ENCODE peak calls at places on chromosomes 2 and 18, in ten cellular contexts. W is fibroblast of mammary gland, U is breast epithelium, B is ovary, L is uterus, Z is heart right ventricle, A is endothelial cell, R is HCT116, T is hepatocyte, E is Caco-2. F is an unnamed sample.
A peak's percentile ranks its signal among the peaks of the same experiment; 100 is the strongest.

GRCh38 chr2:58720770-58721697 is 479.9 kb upstream of the FANCL start:
- DNase-seq in A (no peak), E (no peak), T (no peak), B (no peak), L (no peak), U (no peak), W (no peak), R (no peak), Z (no peak), F (no peak)

GRCh38 chr2:28451793-28452533 is 43.9 kb upstream of the PLB1 start:
- DNase-seq in U (no peak), Z (no peak), T (no peak), A (no peak), R (no peak), W (no peak), B (no peak), L (no peak), E (peak; percentile 26), F (no peak)

GRCh38 chr18:5060543-5060942 is 136.5 kb downstream of the AKAIN1 start:
- DNase-seq in U (no peak), B (no peak), E (no peak), Z (no peak), L (no peak), R (no peak), T (no peak), A (no peak), W (no peak), F (no peak)

GRCh38 chr2:39996653-39997080 is 217.6 kb upstream of the THUMPD2 start:
- DNase-seq in R (peak; percentile 68), U (no peak), L (no peak), B (no peak), E (no peak), W (peak; percentile 84), A (no peak), Z (no peak), T (peak; percentile 7), F (no peak)

GRCh38 chr2:186697536-186697935 is 3.7 kb downstream of the FAM171B start:
- DNase-seq in R (no peak), L (no peak), W (peak; percentile 52), A (no peak), Z (no peak), U (no peak), E (no peak), B (no peak), T (no peak), F (no peak)

GRCh38 chr2:17148298-17149228 is 369.7 kb downstream of the RAD51AP2 start:
- DNase-seq in Z (no peak), T (peak; percentile 44), B (no peak), U (no peak), A (peak; percentile 40), L (no peak), W (peak; percentile 2), E (peak; percentile 36), R (peak; percentile 8), F (no peak)

GRCh38 chr2:175568109-175568730 is 386.7 kb upstream of the ATP5MC3 start:
- DNase-seq in R (no peak), E (no peak), Z (no peak), A (no peak), T (no peak), U (no peak), L (no peak), W (no peak), B (no peak), F (no peak)

GRCh38 chr18:31942301-31942998 is 478 bp downstream of the TRAPPC8 start:
- DNase-seq in R (no peak), A (peak; percentile 44), B (no peak), Z (peak; percentile 25), E (peak; percentile 26), U (no peak), T (peak; percentile 72), L (peak; percentile 19), W (peak; percentile 63), F (peak; percentile 65)

GRCh38 chr2:141947715-141948114 is 183.1 kb downstream of the LRP1B start:
- DNase-seq in L (no peak), B (no peak), U (no peak), R (no peak), E (no peak), T (no peak), A (no peak), W (no peak), Z (no peak), F (no peak)

GRCh38 chr2:141941224-141941714 is 189.5 kb downstream of the LRP1B start:
- DNase-seq in W (no peak), L (no peak), E (no peak), U (no peak), T (no peak), B (no peak), R (no peak), Z (no peak), A (no peak), F (no peak)

GRCh38 chr2:141940709-141941108 is 190.1 kb downstream of the LRP1B start:
- DNase-seq in E (no peak), W (no peak), B (no peak), R (no peak), Z (no peak), T (no peak), U (no peak), A (no peak), L (no peak), F (no peak)

GRCh38 chr2:141946016-141946415 is 184.8 kb downstream of the LRP1B start:
- DNase-seq in Z (no peak), A (no peak), W (no peak), T (no peak), E (no peak), U (no peak), R (no peak), B (no peak), L (no peak), F (no peak)

DNA sequence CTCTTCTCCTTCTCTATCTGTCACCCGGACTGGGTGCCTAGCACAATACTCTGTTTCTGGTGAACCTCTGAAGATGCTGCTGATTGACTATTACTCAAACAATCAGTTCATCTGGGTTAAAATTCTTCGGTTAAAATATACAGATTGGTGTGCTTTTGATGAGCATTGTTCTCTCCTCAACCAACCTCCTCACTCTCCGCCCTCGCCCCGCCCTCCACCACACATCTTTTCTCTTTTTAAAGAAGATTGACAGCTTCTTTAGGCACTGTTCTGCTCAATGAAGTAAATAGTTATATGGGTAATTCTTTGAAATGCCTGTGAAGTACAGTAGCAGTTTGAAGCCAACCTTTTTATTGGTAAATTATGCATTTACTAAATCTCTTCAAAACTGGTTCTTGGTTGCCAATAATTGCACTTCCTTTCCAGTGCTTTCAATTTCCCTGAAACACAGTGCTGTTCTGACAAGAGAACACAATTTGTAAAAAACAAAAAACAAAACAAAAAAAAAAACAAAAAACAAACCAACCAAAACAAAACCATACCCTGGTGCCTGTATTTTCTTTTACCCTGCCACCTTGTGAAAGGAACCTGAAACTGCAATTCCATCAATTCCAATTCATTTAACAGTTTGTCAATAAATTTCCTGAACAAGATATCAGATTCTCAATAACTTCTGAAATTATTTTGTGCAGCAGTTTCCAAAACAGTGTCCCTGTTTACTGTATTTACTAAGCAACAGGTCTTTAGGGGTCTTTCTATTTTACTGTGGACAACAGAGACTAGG is 188.6 kb downstream of the LRP1B start:
- DNase-seq in L (no peak), E (no peak), R (peak; percentile 2), W (no peak), U (no peak), B (no peak), Z (no peak), A (no peak), T (no peak), F (no peak)
- TF ChIP-seq CTCF in L (no peak), E (peak; percentile 14), R (peak; percentile 59), W (peak; percentile 31), U (peak; percentile 19), B (no peak), Z (no peak), A (peak; percentile 68), T (peak; percentile 39), F (no peak)

GRCh38 chr2:109487237-109487869 is 126.4 kb downstream of the SEPTIN10 start:
- DNase-seq in T (no peak), A (no peak), W (peak; percentile 26), U (no peak), B (no peak), E (no peak), R (no peak), Z (no peak), L (no peak), F (no peak)
- TF ChIP-seq CTCF in T (no peak), A (no peak), W (no peak), U (no peak), B (no peak), E (no peak), R (no peak), Z (no peak), L (no peak), F (no peak)

DNA sequence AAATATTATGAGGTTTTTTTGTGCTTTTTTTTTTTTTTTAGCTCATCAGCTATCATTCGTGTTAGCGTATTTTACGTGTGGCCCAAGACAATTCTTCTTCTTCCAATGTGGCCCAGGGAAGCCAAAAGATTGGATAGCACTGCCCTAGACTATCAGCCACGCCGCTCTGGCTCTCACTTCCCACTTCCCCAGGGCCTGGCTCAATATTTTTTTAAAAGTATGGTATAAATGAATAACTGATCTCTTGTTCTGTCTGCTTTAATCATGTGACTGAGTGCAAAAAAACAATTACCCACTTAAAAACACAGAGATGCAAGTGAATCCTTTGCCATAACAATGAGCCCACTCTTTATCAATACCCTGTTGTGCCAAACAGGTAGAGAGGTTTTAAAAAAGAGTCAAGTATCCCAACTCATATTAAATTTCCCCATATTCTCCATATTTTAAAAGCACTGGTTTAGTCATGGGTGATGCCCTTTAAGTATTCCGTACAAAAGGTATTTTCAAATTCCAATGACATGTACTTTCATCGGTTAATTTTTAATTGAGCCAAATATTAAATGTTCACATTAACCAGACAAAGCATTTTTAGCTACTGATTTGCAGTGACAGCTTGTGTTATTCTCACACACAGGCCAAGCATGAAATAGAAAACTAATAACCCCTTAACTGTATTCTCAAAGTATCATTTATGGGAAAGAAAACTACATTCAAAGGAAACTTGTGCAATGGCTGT is 12.6 kb downstream of the BCL2 start:
- DNase-seq in T (no peak), R (no peak), W (no peak), L (no peak), B (no peak), A (no peak), U (no peak), E (no peak), Z (no peak), F (no peak)
- TF ChIP-seq CTCF in T (no peak), R (no peak), W (no peak), L (no peak), B (no peak), A (no peak), U (no peak), E (no peak), Z (no peak), F (no peak)

DNA sequence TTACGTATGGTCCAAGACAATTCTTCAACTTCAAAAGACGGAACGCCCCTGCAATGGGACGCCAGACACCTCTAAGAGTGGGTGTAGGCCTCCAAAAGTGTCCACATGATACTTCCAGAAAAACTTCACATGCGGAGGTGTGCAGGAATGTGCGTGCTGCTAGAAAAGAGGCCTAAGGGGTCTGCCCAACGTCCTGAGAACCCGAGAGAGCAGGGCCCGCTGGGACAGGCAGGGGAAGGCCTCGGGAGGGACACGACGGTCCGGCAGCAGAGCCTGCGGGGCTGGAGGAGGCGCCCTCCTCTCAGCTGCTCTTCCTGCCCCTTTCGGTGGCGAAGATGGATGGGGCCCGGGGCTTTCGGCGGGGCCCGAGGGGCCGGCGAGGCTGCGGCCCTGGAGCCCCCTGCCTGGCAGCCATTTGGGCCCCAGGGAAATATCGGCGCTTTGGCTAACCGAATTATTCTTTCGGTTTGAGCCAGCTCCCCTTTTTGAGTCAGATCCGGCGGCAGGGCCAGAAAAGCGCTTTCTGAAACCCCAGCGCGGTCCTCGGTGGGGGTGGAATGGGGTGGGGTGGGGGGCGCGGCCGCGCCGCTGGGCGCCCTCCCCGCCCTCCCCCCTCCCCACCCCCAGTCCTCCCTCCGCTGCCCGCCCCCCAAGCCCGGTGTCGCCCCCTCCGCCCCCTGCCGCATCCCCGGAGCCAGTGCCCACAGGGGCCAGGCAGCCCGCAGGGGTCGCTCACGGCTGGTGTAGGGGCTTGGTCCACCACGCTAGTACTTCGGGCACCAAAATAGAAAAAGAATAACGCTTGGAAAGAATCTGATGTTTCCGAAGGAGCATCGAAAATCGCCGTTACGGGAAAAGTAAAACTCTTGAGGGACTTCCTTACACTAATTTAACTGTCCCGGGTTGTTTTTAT is 9.2 kb upstream of the ARID5A start:
- DNase-seq in R (no peak), A (peak; percentile 59), L (peak; percentile 71), U (no peak), E (no peak), Z (peak; percentile 60), B (peak; percentile 73), W (no peak), T (peak; percentile 65), F (no peak)
- TF ChIP-seq CTCF in R (no peak), A (no peak), L (peak; percentile 41), U (no peak), E (no peak), Z (peak; percentile 48), B (no peak), W (no peak), T (peak; percentile 43), F (peak; percentile 64)